ENCODE peak calls at places on chromosomes 12 and 14, in eight cellular contexts. O, H, Q, D, R, L, M and P are unnamed samples.

GRCh38 chr12:28294300-28294699 is 104.0 kb downstream of the CCDC91 start:
- DNase-seq in L (no peak), R (peak; percentile 12), M (no peak), D (no peak), O (no peak), Q (no peak), H (no peak), P (no peak)

GRCh38 chr14:95117937-95118726 is 39.2 kb downstream of the DICER1 start:
- DNase-seq in H (no peak), R (no peak), D (no peak), O (no peak), L (no peak), Q (no peak), M (no peak), P (no peak)

GRCh38 chr14:35390577-35391387 is 13.8 kb downstream of the NFKBIA start:
- DNase-seq in D (no peak), L (no peak), R (no peak), O (peak; percentile 51), H (no peak), Q (no peak), M (no peak), P (no peak)

GRCh38 chr14:39035336-39035735 is 67.7 kb downstream of the SEC23A start:
- DNase-seq in R (no peak), O (no peak), H (no peak), Q (no peak), L (no peak), D (no peak), M (no peak), P (no peak)

GRCh38 chr12:28513983-28514382 is 323.7 kb downstream of the CCDC91 start:
- DNase-seq in L (no peak), H (no peak), M (no peak), Q (no peak), D (no peak), O (no peak), R (no peak), P (no peak)

GRCh38 chr12:43315961-43316360 is 236.0 kb downstream of the ADAMTS20 start:
- DNase-seq in M (no peak), D (no peak), L (no peak), H (no peak), O (no peak), Q (no peak), R (no peak), P (no peak)

GRCh38 chr12:89350661-89351488 is 1.4 kb downstream of the DUSP6 start:
- DNase-seq in Q (peak; percentile 31), D (peak; percentile 33), R (no peak), M (no peak), H (no peak), L (no peak), O (no peak), P (no peak)

GRCh38 chr12:102522768-102523167 is 42.4 kb upstream of the IGF1 start:
- DNase-seq in H (no peak), M (no peak), D (no peak), Q (no peak), L (no peak), R (no peak), O (no peak), P (no peak)

GRCh38 chr14:56801920-56802319 is 8.4 kb downstream of the OTX2 start:
- DNase-seq in L (no peak), D (no peak), R (no peak), H (no peak), M (no peak), Q (no peak), O (no peak), P (no peak)

GRCh38 chr14:53879747-53880146 is 76.9 kb downstream of the BMP4 start:
- DNase-seq in M (no peak), D (no peak), Q (no peak), O (no peak), H (no peak), L (no peak), R (no peak), P (no peak)

GRCh38 chr14:59101441-59101840 is 87.0 kb upstream of the DAAM1 start:
- DNase-seq in M (no peak), L (no peak), H (no peak), D (no peak), Q (no peak), O (no peak), R (no peak), P (no peak)

GRCh38 chr14:103073367-103073875 is 10.6 kb upstream of the LBHD2 start:
- DNase-seq in D (no peak), R (peak; percentile 70), H (no peak), M (no peak), O (no peak), Q (no peak), L (no peak), P (no peak)

GRCh38 chr12:52249511-52250047 is 16.5 kb downstream of the KRT7 start:
- DNase-seq in R (no peak), H (no peak), D (no peak), L (no peak), Q (no peak), M (no peak), O (no peak), P (no peak)

GRCh38 chr14:90551070-90551704 is 154.4 kb downstream of the CALM1 start:
- DNase-seq in H (peak; percentile 59), D (no peak), O (peak; percentile 39), R (no peak), M (no peak), L (no peak), Q (no peak), P (no peak)

GRCh38 chr14:68349900-68350323 is 443.0 kb downstream of the ZFP36L1 start:
- DNase-seq in L (peak; percentile 39), H (no peak), O (peak; percentile 36), Q (no peak), R (no peak), M (no peak), D (no peak), P (no peak)

GRCh38 chr12:69929531-69929930 is 104.5 kb downstream of the MYRFL start:
- DNase-seq in L (no peak), R (no peak), D (no peak), Q (no peak), O (peak; percentile 39), H (no peak), M (no peak), P (no peak)

GRCh38 chr14:69149461-69150244 is 3.3 kb downstream of the DCAF5 start:
- DNase-seq in H (no peak), M (no peak), O (no peak), L (no peak), Q (no peak), D (no peak), R (no peak), P (no peak)

GRCh38 chr14:70655110-70655826 is 13.6 kb downstream of the TTC9 start:
- DNase-seq in Q (no peak), M (no peak), R (no peak), D (peak; percentile 68), L (peak; percentile 34), O (no peak), H (no peak), P (no peak)

GRCh38 chr14:49512147-49512551 is 74.0 kb downstream of the RPS29 start:
- DNase-seq in R (peak; percentile 71), H (no peak), Q (no peak), L (no peak), M (no peak), D (no peak), O (peak; percentile 65), P (peak; percentile 58)

GRCh38 chr12:113948151-113948914 is 17.8 kb downstream of the RBM19 start:
- DNase-seq in R (no peak), Q (no peak), H (no peak), L (no peak), M (no peak), O (no peak), D (no peak), P (no peak)

GRCh38 chr14:105161314-105161713 is 7.3 kb downstream of the JAG2 start:
- DNase-seq in O (no peak), D (no peak), H (no peak), L (no peak), R (no peak), Q (no peak), M (peak; percentile 33), P (no peak)

GRCh38 chr12:53327435-53328042 is 6.1 kb upstream of the AAAS start:
- DNase-seq in D (no peak), L (no peak), Q (no peak), H (no peak), M (no peak), O (no peak), R (no peak), P (no peak)

DNA sequence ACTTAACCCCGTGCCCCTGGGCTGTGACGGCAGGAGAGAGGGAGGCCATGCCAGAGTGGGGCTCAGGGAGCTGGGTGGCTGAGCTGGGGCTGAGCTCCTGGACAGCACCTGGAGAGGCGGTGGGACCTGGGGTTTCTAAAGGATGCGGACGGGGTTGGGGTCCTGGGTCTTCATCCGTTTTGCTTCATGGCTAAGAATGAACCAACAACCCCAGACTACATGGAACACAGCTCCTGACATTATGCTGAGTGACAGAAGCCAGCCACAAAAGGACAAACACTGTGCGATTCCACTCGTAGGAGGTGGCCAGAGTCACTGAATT is 60.6 kb downstream of the NCOR2 start:
- DNase-seq in D (no peak), O (no peak), L (no peak), R (no peak), M (no peak), Q (no peak), H (no peak), P (no peak)
- H3K4me3 ChIP-seq in D (peak overlapping the region; percentile 31), O (no peak overlapping the region), L (no peak overlapping the region), R (no peak overlapping the region), M (no peak overlapping the region), Q (no peak overlapping the region), H (no peak overlapping the region), P (no peak overlapping the region)

DNA sequence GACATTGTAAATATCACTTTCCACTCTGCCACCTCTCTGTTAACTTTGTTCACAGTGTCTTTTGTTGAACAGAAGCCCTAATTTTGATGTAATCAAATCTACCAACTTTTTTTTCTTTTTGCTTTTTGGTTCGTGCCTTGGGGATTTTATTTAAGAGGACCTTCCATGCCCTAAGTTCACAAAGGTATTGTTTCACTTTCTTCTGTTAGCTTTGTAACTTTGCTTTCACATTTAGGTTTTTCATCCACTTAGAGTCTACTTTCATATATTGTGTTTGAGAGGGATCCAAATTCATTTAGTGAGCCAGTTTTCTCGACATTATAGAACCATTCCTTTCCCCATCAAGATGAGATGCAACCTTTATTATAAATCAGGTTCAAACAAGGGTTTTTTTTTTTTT is 275.7 kb upstream of the CRY1 start:
- DNase-seq in R (no peak), Q (no peak), L (no peak), M (no peak), H (no peak), O (no peak), D (no peak), P (no peak)
- TF ChIP-seq CTCF in R (no peak), Q (no peak), L (no peak), M (no peak), H (no peak), O (no peak), D (no peak), P (no peak)

DNA sequence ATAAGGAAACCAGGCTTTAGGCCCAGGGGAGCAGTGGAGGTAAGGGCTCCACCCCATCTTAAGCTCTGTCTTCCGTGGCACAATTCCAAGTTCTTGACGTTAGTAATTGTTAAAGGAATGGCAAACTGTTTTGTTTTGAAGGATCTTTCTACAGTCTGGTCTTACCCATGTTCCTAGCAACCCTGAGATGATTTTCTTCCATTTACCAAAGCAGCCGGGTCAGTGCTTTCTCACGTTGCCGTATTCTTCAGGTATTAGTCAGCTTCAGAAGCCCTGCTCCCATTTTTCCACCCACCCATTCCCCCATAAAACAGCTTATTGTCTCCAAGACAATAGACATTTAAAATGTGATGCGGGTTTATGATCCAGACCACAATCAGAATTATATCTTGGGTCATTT is 10.3 kb downstream of the NRIP2 start:
- DNase-seq in H (no peak), R (no peak), L (no peak), O (peak; percentile 57), M (no peak), Q (no peak), D (no peak), P (no peak)
- H3K4me3 ChIP-seq in H (no peak overlapping the region), R (no peak overlapping the region), L (no peak overlapping the region), O (no peak overlapping the region), M (no peak overlapping the region), Q (no peak overlapping the region), D (no peak overlapping the region), P (no peak overlapping the region)

GRCh38 chr12:66120477-66120876 is 10.1 kb downstream of the LLPH start:
- DNase-seq in R (no peak), Q (no peak), L (no peak), O (no peak), M (no peak), H (no peak), D (no peak), P (no peak)
- TF ChIP-seq CTCF in R (peak; percentile 11), Q (no peak), L (no peak), O (no peak), M (no peak), H (no peak), D (no peak), P (no peak)